ENCODE peak calls at places on chromosomes 11 and 22, in four cellular contexts. G is stimulated activated CD8-positive, alpha-beta memory T cell treated with anti-CD3 and anti-CD28 coated beads, Interleukin-2, amount 100 ng/mL, for 48 hours; D is central memory CD4-positive, alpha-beta T cell; E is LNCaP clone FGC. R is an unnamed sample.

GRCh38 chr11:85517272-85517671 is 109.9 kb downstream of the DLG2 start:
- DNase-seq in E (no peak), D (no peak), G (no peak), R (no peak)

GRCh38 chr22:22776121-22776520 is 111.5 kb upstream of the IGLL5 start:
- DNase-seq in E (no peak), G (no peak), D (no peak), R (no peak)

GRCh38 chr11:67387518-67387917 is 4.3 kb upstream of the RAD9A start:
- DNase-seq in E (no peak), G (no peak), D (no peak), R (no peak)

GRCh38 chr11:29328961-29329441 is 687.8 kb downstream of the KCNA4 start:
- DNase-seq in E (no peak), G (no peak), D (no peak), R (peak)

GRCh38 chr11:118010738-118011461 is 24.7 kb downstream of the IL10RA start:
- DNase-seq in G (no peak), E (no peak), D (no peak), R (no peak)

GRCh38 chr11:40130427-40130826 is 1329.0 kb downstream of the LRRC4C start:
- DNase-seq in G (no peak), E (no peak), D (no peak), R (peak)

GRCh38 chr11:70611890-70612289 is 213.6 kb downstream of the CTTN start:
- DNase-seq in D (no peak), G (no peak), E (no peak), R (no peak)

GRCh38 chr11:115981814-115982471 is 477.7 kb upstream of the CADM1 start:
- DNase-seq in D (no peak), G (no peak), E (no peak), R (no peak)

GRCh38 chr11:74702383-74703007 is 28.7 kb downstream of the CHRDL2 start:
- DNase-seq in E (peak), D (peak), G (peak), R (peak)

GRCh38 chr11:102850973-102851745 is 7.8 kb upstream of the MMP3 start:
- DNase-seq in E (peak), D (no peak), G (no peak), R (peak)

GRCh38 chr11:84720706-84721402 is 906.3 kb downstream of the DLG2 start:
- DNase-seq in D (no peak), E (no peak), G (no peak), R (no peak)

GRCh38 chr22:19891350-19892248 is 36.9 kb upstream of the GNB1L start:
- DNase-seq in D (peak), G (peak), E (no peak), R (peak)

GRCh38 chr11:67437082-67437821 is at the start of gene PTPRCAP:
- DNase-seq in G (no peak), D (peak), E (no peak), R (no peak)

GRCh38 chr22:24594569-24595120 is 1.8 kb upstream of the LRRC75B start:
- DNase-seq in E (peak), D (no peak), G (no peak), R (no peak)